ENCODE peak calls at places on chromosomes 3 and 15, in four cellular contexts. V, M, F and L are unnamed samples.

GRCh38 chr3:82281205-82281604 is 519.8 kb upstream of the GBE1 start:
- DNase-seq in V (no peak), M (peak), F (no peak), L (no peak)

GRCh38 chr15:39124925-39125625 is 455.8 kb upstream of the THBS1 start:
- DNase-seq in F (no peak), M (no peak), V (no peak), L (no peak)

GRCh38 chr3:193977622-193978021 is 158.3 kb upstream of the HES1 start:
- DNase-seq in V (no peak), M (no peak), F (no peak), L (no peak)

GRCh38 chr3:181265750-181266333 is 276.3 kb upstream of the DNAJC19 start:
- DNase-seq in M (no peak), V (no peak), F (no peak), L (no peak)

GRCh38 chr15:45646220-45646619 is 11.4 kb downstream of the SQOR start:
- DNase-seq in V (no peak), F (no peak), M (no peak), L (no peak)

GRCh38 chr3:116425126-116425525 is 20.2 kb downstream of the LSAMP start:
- DNase-seq in F (no peak), M (no peak), V (peak), L (no peak)

GRCh38 chr3:79002465-79003372 is 765.1 kb downstream of the ROBO1 start:
- DNase-seq in F (no peak), M (no peak), V (no peak), L (no peak)

GRCh38 chr3:27573780-27574437 is 89.7 kb upstream of the SLC4A7 start:
- DNase-seq in V (no peak), F (no peak), M (no peak), L (no peak)

GRCh38 chr3:52200981-52201679 is 3.2 kb downstream of the ALAS1 start:
- DNase-seq in V (no peak), F (no peak), M (no peak), L (no peak)

GRCh38 chr15:80404719-80405553 is 754 bp downstream of the ARNT2 start:
- DNase-seq in V (no peak), F (peak), M (peak), L (peak)

GRCh38 chr3:174859109-174859735 is at the start of gene NAALADL2:
- DNase-seq in F (no peak), V (peak), M (no peak), L (no peak)

GRCh38 chr3:143603774-143604173 is 244.5 kb downstream of the SLC9A9 start:
- DNase-seq in V (no peak), M (no peak), F (no peak), L (no peak)

GRCh38 chr3:60660026-60660425 is 591.2 kb downstream of the FHIT start:
- DNase-seq in F (no peak), V (no peak), M (peak), L (no peak)

GRCh38 chr3:46017720-46018119 is 9.6 kb downstream of the XCR1 start:
- DNase-seq in F (no peak), M (no peak), V (no peak), L (no peak)

GRCh38 chr3:44825264-44825925 is 36.3 kb upstream of the TMEM42 start:
- DNase-seq in F (no peak), V (no peak), M (no peak), L (no peak)

GRCh38 chr15:67548532-67548852 is 6.0 kb downstream of the MAP2K5 start:
- DNase-seq in M (no peak), F (no peak), V (no peak), L (no peak)

GRCh38 chr3:155102329-155102728 is 22.2 kb downstream of the MME start:
- DNase-seq in V (no peak), M (no peak), F (no peak), L (no peak)

GRCh38 chr3:15647629-15648167 is 46.2 kb downstream of the BTD start:
- DNase-seq in M (no peak), V (no peak), F (no peak), L (no peak)

GRCh38 chr3:58271901-58272501 is 34.0 kb upstream of the RPP14 start:
- DNase-seq in F (no peak), M (no peak), V (no peak), L (no peak)

GRCh38 chr3:50674349-50675178 is at the start of gene DOCK3:
- DNase-seq in F (peak), V (no peak), M (peak), L (peak)

GRCh38 chr15:67997996-67998395 is 56.1 kb upstream of the PIAS1 start:
- DNase-seq in F (no peak), M (no peak), V (no peak), L (no peak)

GRCh38 chr3:171704002-171704401 is 106.3 kb downstream of the PLD1 start:
- DNase-seq in V (no peak), F (no peak), M (no peak), L (peak)

GRCh38 chr3:184154909-184155643 is at the start of gene DVL3:
- DNase-seq in M (peak), F (peak), V (no peak), L (peak)

GRCh38 chr15:45212493-45212892 is 24.7 kb upstream of the SHF start:
- DNase-seq in M (no peak), V (no peak), F (no peak), L (no peak)

GRCh38 chr15:62742409-62743171 is 300.0 kb upstream of the TPM1 start:
- DNase-seq in F (peak), M (peak), V (peak), L (peak)

GRCh38 chr15:64544450-64544849 is 84.1 kb downstream of the ZNF609 start:
- DNase-seq in V (no peak), F (no peak), M (no peak), L (no peak)

GRCh38 chr15:51320843-51321242 is 17.6 kb downstream of the CYP19A1 start:
- DNase-seq in V (no peak), F (no peak), M (no peak), L (no peak)

GRCh38 chr3:127666684-127667083 is 6.1 kb upstream of the ABTB1 start:
- DNase-seq in M (no peak), V (no peak), F (no peak), L (no peak)

GRCh38 chr3:160135850-160136249 is 89.4 kb upstream of the C3orf80 start:
- DNase-seq in F (no peak), V (no peak), M (no peak), L (no peak)

GRCh38 chr3:196631655-196632032 is 7.8 kb upstream of the NRROS start:
- DNase-seq in F (no peak), M (no peak), V (no peak), L (no peak)

GRCh38 chr15:42165081-42165480 is 8.6 kb upstream of the PLA2G4F start:
- DNase-seq in F (no peak), M (no peak), V (no peak), L (no peak)

GRCh38 chr15:44058126-44058525 is 136.9 kb downstream of the FRMD5 start:
- DNase-seq in F (no peak), V (no peak), M (no peak), L (no peak)

GRCh38 chr3:9826815-9827574 is 16.8 kb downstream of the RPUSD3 start:
- DNase-seq in M (no peak), V (no peak), F (peak), L (peak)

GRCh38 chr15:67824157-67824899 is 981 bp upstream of the SKOR1 start:
- DNase-seq in V (no peak), F (peak), M (no peak), L (no peak)

GRCh38 chr3:110419096-110419495 is 652.5 kb upstream of the NECTIN3 start:
- DNase-seq in F (no peak), V (no peak), M (no peak), L (no peak)

GRCh38 chr3:152909180-152909883 is 74.4 kb downstream of the P2RY1 start:
- DNase-seq in F (no peak), M (no peak), V (no peak), L (no peak)

GRCh38 chr15:62665449-62665848 is 377.1 kb upstream of the TPM1 start:
- DNase-seq in F (no peak), V (no peak), M (no peak), L (no peak)

GRCh38 chr3:49864505-49864904 is 5.2 kb downstream of the CAMKV start:
- DNase-seq in M (no peak), F (no peak), V (no peak), L (no peak)